ENCODE peak calls at places on chromosomes 1 and 21, in seven cellular contexts. S is hepatocyte, E is GM23338, O is PC-3, I is GM23248, V is MM.1S, X is HCT116. C is an unnamed sample.

GRCh38 chr1:205304046-205304694 is 17.4 kb downstream of the NUAK2 start:
- DNase-seq in O (no peak), X (no peak), V (no peak), S (no peak), I (no peak), E (no peak), C (no peak)

GRCh38 chr1:55640708-55641473 is 425.7 kb upstream of the USP24 start:
- DNase-seq in X (no peak), V (peak; percentile 86), I (peak; percentile 81), S (peak; percentile 64), E (no peak), O (no peak), C (no peak)

GRCh38 chr1:215958836-215959235 is 391.7 kb downstream of the KCTD3 start:
- DNase-seq in I (peak; percentile 45), S (no peak), E (no peak), X (no peak), V (no peak), O (peak; percentile 19), C (no peak)

GRCh38 chr1:69930396-69930795 is 275.0 kb downstream of the LRRC40 start:
- DNase-seq in E (no peak), O (no peak), V (no peak), I (no peak), X (no peak), S (no peak), C (no peak)

GRCh38 chr1:19190468-19190867 is 19.6 kb downstream of the UBR4 start:
- DNase-seq in S (no peak), I (no peak), O (no peak), X (no peak), E (no peak), V (no peak), C (no peak)

GRCh38 chr21:15415541-15416261 is 314.1 kb upstream of the USP25 start:
- DNase-seq in E (no peak), I (peak; percentile 28), V (no peak), X (no peak), O (no peak), S (no peak), C (no peak)

GRCh38 chr1:247551716-247552115 is 2.8 kb downstream of the GCSAML start:
- DNase-seq in I (peak; percentile 23), O (peak; percentile 71), E (no peak), S (peak; percentile 45), X (no peak), V (no peak), C (no peak)

GRCh38 chr1:998051-998821 is 1.7 kb downstream of the HES4 start:
- DNase-seq in I (no peak), S (peak; percentile 64), X (no peak), E (peak; percentile 75), V (no peak), O (no peak), C (peak; percentile 74)

GRCh38 chr1:4603317-4604110 is 50.9 kb upstream of the AJAP1 start:
- DNase-seq in V (no peak), X (no peak), O (peak; percentile 37), E (no peak), S (no peak), I (no peak), C (no peak)

GRCh38 chr1:240797050-240797449 is 185.1 kb upstream of the GREM2 start:
- DNase-seq in I (peak; percentile 60), V (no peak), O (peak; percentile 93), E (no peak), S (peak; percentile 10), X (no peak), C (no peak)

GRCh38 chr1:234659538-234659937 is 49.6 kb upstream of the IRF2BP2 start:
- DNase-seq in E (no peak), I (peak; percentile 94), S (peak; percentile 82), V (no peak), O (peak; percentile 89), X (peak; percentile 69), C (no peak)

GRCh38 chr1:116324411-116324810 is 48.6 kb upstream of the ATP1A1 start:
- DNase-seq in O (no peak), V (no peak), E (no peak), S (no peak), I (no peak), X (no peak), C (no peak)

GRCh38 chr21:43361493-43362296 is 65.2 kb downstream of the SIK1 start:
- DNase-seq in X (no peak), O (no peak), E (peak; percentile 25), I (peak; percentile 75), S (peak; percentile 52), V (peak; percentile 98), C (no peak)

GRCh38 chr1:99218999-99219398 is 45.3 kb upstream of the PLPPR4 start:
- DNase-seq in O (no peak), S (no peak), V (peak; percentile 16), X (no peak), I (no peak), E (no peak), C (no peak)

GRCh38 chr1:111238056-111238795 is 10.7 kb downstream of the CHI3L2 start:
- DNase-seq in I (no peak), S (no peak), X (no peak), V (no peak), O (no peak), E (no peak), C (no peak)

GRCh38 chr1:245378352-245379144 is 223.8 kb downstream of the KIF26B start:
- DNase-seq in I (no peak), E (peak; percentile 57), O (no peak), V (peak; percentile 42), S (no peak), X (no peak), C (no peak)

GRCh38 chr1:204624631-204625216 is 60.8 kb downstream of the LRRN2 start:
- DNase-seq in S (peak; percentile 29), I (no peak), O (no peak), X (no peak), V (no peak), E (peak; percentile 11), C (peak; percentile 8)

GRCh38 chr1:169160845-169161511 is 54.5 kb downstream of the ATP1B1 start:
- DNase-seq in X (no peak), V (no peak), O (peak; percentile 74), E (no peak), I (peak; percentile 33), S (no peak), C (no peak)

GRCh38 chr1:207454046-207454964 is at the start of gene CR2:
- DNase-seq in X (peak; percentile 47), E (peak; percentile 93), V (peak; percentile 94), O (no peak), I (peak; percentile 22), S (peak; percentile 74), C (peak; percentile 81)

GRCh38 chr1:170537798-170538503 is 6.0 kb downstream of the GORAB start:
- DNase-seq in E (no peak), V (no peak), O (no peak), S (no peak), I (peak; percentile 86), X (no peak), C (no peak)
- TF ChIP-seq EZH2phosphoT487 in E (no peak), V (no peak), O (no peak), S (no peak), I (no peak), X (no peak), C (no peak)

GRCh38 chr1:226549937-226550670 is 1.5 kb downstream of the STUM start:
- DNase-seq in V (peak; percentile 52), I (peak; percentile 46), S (peak; percentile 45), E (peak; percentile 76), O (peak; percentile 62), X (peak; percentile 12), C (peak; percentile 45)

GRCh38 chr1:226549094-226549936 is 751 bp downstream of the STUM start:
- DNase-seq in E (peak; percentile 46), S (peak; percentile 12), X (no peak), O (peak; percentile 25), I (peak; percentile 21), V (no peak), C (peak; percentile 19)

GRCh38 chr1:226546926-226547325 is 1.6 kb upstream of the STUM start:
- DNase-seq in E (no peak), S (no peak), I (no peak), O (no peak), X (no peak), V (no peak), C (no peak)

GRCh38 chr1:226547754-226548191 is 791 bp upstream of the STUM start:
- DNase-seq in E (peak; percentile 97), V (peak; percentile 88), O (peak; percentile 99), I (peak; percentile 93), X (peak; percentile 79), S (peak; percentile 93), C (peak; percentile 95)

DNA sequence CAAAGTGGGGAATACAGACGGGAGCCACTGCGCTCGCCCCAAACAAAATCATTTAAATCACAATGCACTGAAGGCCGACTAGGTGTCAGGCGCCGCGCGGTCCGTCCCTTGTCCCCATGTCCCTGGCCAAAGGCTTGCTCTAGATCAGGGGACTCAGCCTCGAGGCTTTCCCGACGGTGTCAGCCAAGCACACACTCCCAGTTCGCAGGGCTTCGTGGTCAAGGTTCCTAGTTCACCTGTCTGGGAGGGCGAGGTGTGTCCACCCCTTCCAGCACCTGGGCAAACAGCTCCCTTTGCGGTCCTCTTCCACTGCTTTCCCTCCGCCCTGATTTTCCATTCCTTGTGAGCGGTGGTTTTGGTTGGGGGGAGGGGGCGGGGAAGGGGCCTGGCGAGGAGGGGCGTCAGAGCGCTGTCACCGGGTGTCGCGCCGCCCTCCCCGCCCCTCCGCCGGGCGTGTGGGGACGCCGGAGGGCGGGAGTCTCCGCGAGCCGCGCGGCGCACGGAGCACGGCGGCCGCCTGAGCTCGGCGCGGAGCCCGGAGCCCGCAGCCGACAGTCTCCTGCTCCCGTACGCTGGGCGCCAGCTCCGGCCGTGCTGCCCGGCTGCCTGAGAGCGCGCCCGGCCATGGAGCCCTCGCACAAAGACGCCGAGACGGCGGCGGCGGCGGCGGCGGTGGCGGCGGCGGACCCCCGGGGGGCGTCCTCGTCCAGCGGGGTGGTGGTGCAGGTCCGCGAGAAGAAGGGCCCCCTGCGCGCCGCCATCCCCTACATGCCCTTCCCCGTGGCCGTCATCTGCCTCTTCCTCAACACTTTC is at the start of gene STUM:
- DNase-seq in E (peak; percentile 68), I (peak; percentile 72), V (peak; percentile 36), X (no peak), S (peak; percentile 73), O (peak; percentile 47), C (peak; percentile 81)
- TF ChIP-seq EZH2 in E (peak; percentile 28), I (peak; percentile 93), V (no peak), X (no peak), S (peak; percentile 86), O (no peak), C (no peak)

GRCh38 chr1:74755475-74755874 is 22.5 kb downstream of the TYW3 start:
- DNase-seq in I (no peak), X (no peak), O (no peak), V (no peak), E (no peak), S (no peak), C (no peak)
- H3K4me1 ChIP-seq in I (no peaks in the 10 kb centered on the region), X (no peaks in the 10 kb centered on the region), O (no peaks in the 10 kb centered on the region), V (no peaks in the 10 kb centered on the region), E (peaks cover 7% of the 10 kb centered on the region), S (no peaks in the 10 kb centered on the region), C (peaks cover 11% of the 10 kb centered on the region)

DNA sequence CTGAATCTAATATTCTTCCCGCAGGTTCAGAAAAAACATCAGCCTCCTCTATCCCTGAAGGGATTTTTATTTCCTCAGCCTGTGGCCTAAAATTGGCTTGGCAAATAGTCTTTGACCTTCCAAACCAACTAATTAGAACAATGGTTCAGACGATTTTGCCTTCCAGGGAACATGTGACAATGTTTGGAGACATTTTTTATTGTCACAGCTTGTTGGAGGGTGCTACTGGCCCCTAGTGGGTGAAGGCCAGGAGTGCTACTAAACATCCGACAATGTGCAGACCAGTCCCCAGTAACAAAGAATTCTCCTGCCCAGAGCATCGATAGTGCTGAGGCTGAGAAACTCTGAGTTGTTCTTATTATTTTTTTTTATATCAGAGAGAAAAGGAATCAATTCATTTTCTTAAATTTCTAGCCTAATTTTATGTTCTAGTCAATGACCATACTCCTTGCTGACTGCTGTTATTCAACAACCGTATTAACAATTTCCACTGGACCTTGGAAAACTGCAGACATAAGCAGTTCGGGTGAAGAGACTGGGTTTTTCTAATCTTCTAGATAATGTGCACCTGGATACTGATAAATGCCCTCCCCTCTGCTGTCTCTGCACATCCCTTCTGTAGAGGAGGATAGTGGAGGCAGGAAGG is 280.7 kb downstream of the LMX1A start:
- DNase-seq in E (peak; percentile 77), X (no peak), I (peak; percentile 55), V (peak; percentile 42), O (peak; percentile 59), S (peak; percentile 53), C (peak; percentile 60)
- TF ChIP-seq EZH2phosphoT487 in E (no peak), X (no peak), I (no peak), V (no peak), O (no peak), S (no peak), C (no peak)

C was measured in neural progenitor cell.